ENCODE peak calls at places on chromosomes 11 and 22, in ten cellular contexts. F, I, Q, D, S, B, A, E, Z and R are unnamed samples.

GRCh38 chr22:19430890-19431541 is 517 bp downstream of the HIRA start:
- DNase-seq in F (no peak), E (no peak), A (no peak), I (peak), B (no peak), Z (peak), D (peak), Q (peak), S (peak), R (no peak)

GRCh38 chr11:84558085-84558905 is 1068.8 kb downstream of the DLG2 start:
- DNase-seq in B (peak), S (peak), Z (peak), I (peak), F (peak), E (peak), D (peak), Q (peak), A (no peak), R (no peak)

GRCh38 chr22:17436382-17436951 is 67.2 kb downstream of the CECR2 start:
- DNase-seq in Q (no peak), S (peak), D (no peak), A (no peak), I (peak), F (no peak), Z (no peak), B (no peak), E (no peak), R (no peak)

GRCh38 chr22:37608477-37609239 is at the start of gene GGA1:
- DNase-seq in D (peak), Z (peak), S (peak), A (peak), I (peak), B (peak), Q (peak), E (peak), F (peak), R (peak)

GRCh38 chr22:43262990-43263644 is 76.2 kb upstream of the TTLL12 start:
- DNase-seq in I (peak), D (no peak), E (peak), A (no peak), F (no peak), S (no peak), Q (no peak), B (peak), Z (no peak), R (no peak)

GRCh38 chr11:74449369-74449931 is 17.9 kb downstream of the KCNE3 start:
- DNase-seq in B (peak), F (no peak), Z (peak), S (peak), A (peak), Q (peak), E (peak), I (peak), D (peak), R (peak)

GRCh38 chr11:116427337-116427902 is 345.4 kb downstream of the BUD13 start:
- DNase-seq in Q (no peak), F (no peak), I (no peak), D (no peak), S (no peak), B (no peak), Z (no peak), A (no peak), E (no peak), R (no peak)

GRCh38 chr11:58530236-58530635 is 22.3 kb upstream of the OR5B21 start:
- DNase-seq in A (no peak), F (no peak), Z (no peak), I (no peak), E (no peak), Q (no peak), D (no peak), S (no peak), B (no peak), R (no peak)

GRCh38 chr11:115503886-115504278 is 333 bp downstream of the CADM1 start:
- DNase-seq in Q (no peak), F (no peak), E (no peak), I (no peak), D (peak), S (no peak), B (no peak), A (no peak), Z (no peak), R (no peak)

GRCh38 chr11:105960252-105961245 is 61.5 kb downstream of the MSANTD4 start:
- DNase-seq in E (no peak), I (no peak), A (no peak), Z (no peak), D (no peak), S (no peak), B (no peak), F (no peak), Q (no peak), R (no peak)

GRCh38 chr22:29476116-29476515 is 3.9 kb upstream of the NEFH start:
- DNase-seq in E (no peak), F (no peak), D (no peak), Z (peak), A (no peak), Q (no peak), S (no peak), B (no peak), I (no peak), R (no peak)

GRCh38 chr22:22810018-22810427 is 77.6 kb upstream of the IGLL5 start:
- DNase-seq in Q (no peak), E (no peak), Z (peak), D (no peak), A (peak), S (peak), I (peak), B (no peak), F (peak), R (peak)

GRCh38 chr22:42000466-42000865 is 1.9 kb downstream of the WBP2NL start:
- DNase-seq in E (no peak), B (no peak), Q (no peak), A (no peak), S (no peak), F (no peak), I (no peak), Z (no peak), D (no peak), R (no peak)

GRCh38 chr11:118276422-118276821 is 12.3 kb upstream of the MPZL2 start:
- DNase-seq in Z (no peak), I (no peak), F (no peak), E (no peak), Q (no peak), S (no peak), A (no peak), B (no peak), D (peak), R (no peak)

GRCh38 chr11:42802211-42802918 is 509.4 kb upstream of the API5 start:
- DNase-seq in Q (no peak), I (no peak), Z (no peak), S (no peak), A (no peak), B (no peak), F (no peak), E (no peak), D (no peak), R (no peak)